ENCODE peak calls at places on chromosomes 1 and 21, in nine cellular contexts. S is esophagus squamous epithelium; Q is CD8-positive, alpha-beta memory T cell; I is body of pancreas; A is Panc1; F is left ventricle myocardium inferior; T is HepG2; B is adrenal gland; K is mammary epithelial cell. N is an unnamed sample.
A peak's percentile ranks its signal among the peaks of the same experiment; 100 is the strongest.

GRCh38 chr1:33986389-33987095 is 122.7 kb downstream of the HMGB4 start:
- DNase-seq in S (no peak), Q (no peak), I (peak; percentile 13), A (no peak), F (peak; percentile 50), T (no peak), B (peak; percentile 86), K (no peak), N (no peak)

GRCh38 chr1:3907621-3908165 is 7.6 kb upstream of the C1orf174 start:
- DNase-seq in S (no peak), Q (no peak), I (peak; percentile 3), A (no peak), F (no peak), T (no peak), B (no peak), K (no peak), N (no peak)

GRCh38 chr1:54336121-54336520 is 70.1 kb downstream of the SSBP3 start:
- DNase-seq in S (no peak), Q (no peak), I (no peak), A (no peak), F (no peak), T (no peak), B (no peak), K (no peak), N (no peak)

GRCh38 chr1:77539510-77540142 is 142.8 kb downstream of the ZZZ3 start:
- DNase-seq in S (no peak), Q (no peak), I (peak; percentile 40), A (peak; percentile 81), F (no peak), T (no peak), B (no peak), K (peak; percentile 48), N (no peak)

GRCh38 chr1:41496080-41497055 is 11.9 kb upstream of the EDN2 start:
- DNase-seq in S (no peak), Q (no peak), I (peak; percentile 87), A (no peak), F (peak; percentile 92), T (peak; percentile 26), B (peak; percentile 81), K (peak; percentile 82), N (no peak)

GRCh38 chr21:36005018-36005417 is 55.3 kb downstream of the SETD4 start:
- DNase-seq in S (no peak), Q (no peak), I (no peak), A (no peak), F (no peak), T (no peak), B (no peak), K (no peak), N (no peak)

GRCh38 chr1:200154069-200154767 is 126.7 kb downstream of the NR5A2 start:
- DNase-seq in S (no peak), Q (peak; percentile 62), I (no peak), A (no peak), F (no peak), T (no peak), B (no peak), K (peak; percentile 23), N (peak; percentile 12)

GRCh38 chr1:71081697-71082080 is 854 bp upstream of the ZRANB2 start:
- DNase-seq in S (no peak), Q (no peak), I (peak; percentile 14), A (no peak), F (peak; percentile 13), T (no peak), B (peak; percentile 12), K (no peak), N (no peak)

GRCh38 chr21:38434913-38435533 is 63.3 kb downstream of the ERG start:
- DNase-seq in S (no peak), Q (no peak), I (no peak), A (no peak), F (no peak), T (no peak), B (no peak), K (peak; percentile 75), N (no peak)

GRCh38 chr1:66492424-66492823 is 41.5 kb upstream of the SGIP1 start:
- DNase-seq in S (no peak), Q (no peak), I (no peak), A (no peak), F (no peak), T (no peak), B (no peak), K (no peak), N (no peak)

GRCh38 chr1:222525956-222526355 is 21.9 kb downstream of the HHIPL2 start:
- DNase-seq in S (no peak), Q (no peak), I (no peak), A (no peak), F (no peak), T (no peak), B (no peak), K (no peak), N (no peak)

GRCh38 chr1:92486251-92487077 is at the start of gene GFI1:
- DNase-seq in S (no peak), Q (peak; percentile 44), I (peak; percentile 85), A (no peak), F (peak; percentile 29), T (peak; percentile 49), B (peak; percentile 16), K (peak; percentile 19), N (peak; percentile 22)

GRCh38 chr1:21297975-21298374 is 7.7 kb upstream of the ECE1 start:
- DNase-seq in S (no peak), Q (no peak), I (no peak), A (no peak), F (no peak), T (no peak), B (no peak), K (no peak), N (no peak)

GRCh38 chr1:11374748-11375110 is 101.7 kb downstream of the UBIAD1 start:
- DNase-seq in S (no peak), Q (no peak), I (no peak), A (no peak), F (no peak), T (no peak), B (no peak), K (no peak), N (no peak)
- H3K9me3 ChIP-seq in S (no peaks in the 10 kb centered on the region), Q (no peaks in the 10 kb centered on the region), I (no peaks in the 10 kb centered on the region), A (no peaks in the 10 kb centered on the region), F (no peaks in the 10 kb centered on the region), T (no peaks in the 10 kb centered on the region), B (no peaks in the 10 kb centered on the region), K (no peaks in the 10 kb centered on the region), N (no peaks in the 10 kb centered on the region)

DNA sequence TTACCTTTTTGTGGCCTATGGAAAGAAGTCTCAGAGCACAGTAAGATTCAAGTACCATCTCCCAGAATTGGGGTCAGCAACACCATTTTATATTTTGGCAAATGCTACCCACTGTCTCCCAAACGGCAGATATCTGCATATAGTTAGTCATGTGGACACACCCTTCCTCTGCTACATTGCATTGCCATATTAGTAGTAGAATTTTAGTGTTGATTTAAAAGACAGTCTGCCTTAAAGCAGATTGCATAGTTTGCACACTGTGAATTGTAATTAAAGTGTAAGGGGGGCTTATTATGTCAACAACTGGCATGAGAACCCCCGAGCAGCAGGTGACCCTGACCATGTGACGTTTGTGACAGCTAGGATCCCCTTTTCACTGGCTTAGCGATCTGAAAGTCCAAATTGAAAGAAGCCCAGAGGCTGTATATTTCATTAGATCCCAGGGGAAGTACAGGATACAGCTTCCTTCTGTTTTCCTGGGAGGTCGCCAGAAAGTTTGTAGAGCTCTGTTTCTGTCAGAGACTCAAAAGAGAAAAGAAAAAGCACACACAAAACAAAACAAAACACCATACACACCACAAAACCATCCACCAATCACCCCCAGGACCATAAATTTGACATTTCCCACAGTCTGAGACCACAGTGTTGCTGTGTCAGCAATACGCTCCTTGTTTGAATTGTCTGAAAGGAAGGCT is 172.4 kb downstream of the NFIA start:
- DNase-seq in S (no peak), Q (no peak), I (peak; percentile 43), A (no peak), F (no peak), T (no peak), B (peak; percentile 44), K (peak; percentile 38), N (no peak)
- H3K4me3 ChIP-seq in S (peak overlapping the region; percentile 27), Q (no peak overlapping the region), I (no peak overlapping the region), A (no peak overlapping the region), F (peak overlapping the region; percentile 59), T (no peak overlapping the region), B (no peak overlapping the region), K (peak overlapping the region; percentile 9), N (no peak overlapping the region)

GRCh38 chr21:46597896-46598343 is 7.0 kb downstream of the S100B start:
- DNase-seq in S (no peak), Q (no peak), I (no peak), A (no peak), F (no peak), T (no peak), B (no peak), K (no peak), N (no peak)
- H3K9me3 ChIP-seq in S (no peaks in the 10 kb centered on the region), Q (peaks cover 3% of the 10 kb centered on the region), I (no peaks in the 10 kb centered on the region), A (no peaks in the 10 kb centered on the region), F (peaks cover 22% of the 10 kb centered on the region), T (peaks cover 13% of the 10 kb centered on the region), B (no peaks in the 10 kb centered on the region), K (peaks cover 9% of the 10 kb centered on the region), N (no peaks in the 10 kb centered on the region)

GRCh38 chr1:153538315-153538821 is 2.4 kb downstream of the S100A5 start:
- DNase-seq in S (no peak), Q (no peak), I (peak; percentile 58), A (no peak), F (no peak), T (peak; percentile 50), B (no peak), K (no peak), N (no peak)

GRCh38 chr1:153539395-153540093 is 1.2 kb downstream of the S100A5 start:
- DNase-seq in S (no peak), Q (no peak), I (no peak), A (no peak), F (no peak), T (no peak), B (no peak), K (no peak), N (peak; percentile 18)

GRCh38 chr1:153541641-153542569 is 1.2 kb upstream of the S100A5 start:
- DNase-seq in S (no peak), Q (no peak), I (no peak), A (no peak), F (no peak), T (no peak), B (no peak), K (no peak), N (no peak)

GRCh38 chr1:153542956-153543737 is 2.4 kb upstream of the S100A5 start:
- DNase-seq in S (no peak), Q (no peak), I (no peak), A (no peak), F (no peak), T (no peak), B (no peak), K (no peak), N (no peak)

DNA sequence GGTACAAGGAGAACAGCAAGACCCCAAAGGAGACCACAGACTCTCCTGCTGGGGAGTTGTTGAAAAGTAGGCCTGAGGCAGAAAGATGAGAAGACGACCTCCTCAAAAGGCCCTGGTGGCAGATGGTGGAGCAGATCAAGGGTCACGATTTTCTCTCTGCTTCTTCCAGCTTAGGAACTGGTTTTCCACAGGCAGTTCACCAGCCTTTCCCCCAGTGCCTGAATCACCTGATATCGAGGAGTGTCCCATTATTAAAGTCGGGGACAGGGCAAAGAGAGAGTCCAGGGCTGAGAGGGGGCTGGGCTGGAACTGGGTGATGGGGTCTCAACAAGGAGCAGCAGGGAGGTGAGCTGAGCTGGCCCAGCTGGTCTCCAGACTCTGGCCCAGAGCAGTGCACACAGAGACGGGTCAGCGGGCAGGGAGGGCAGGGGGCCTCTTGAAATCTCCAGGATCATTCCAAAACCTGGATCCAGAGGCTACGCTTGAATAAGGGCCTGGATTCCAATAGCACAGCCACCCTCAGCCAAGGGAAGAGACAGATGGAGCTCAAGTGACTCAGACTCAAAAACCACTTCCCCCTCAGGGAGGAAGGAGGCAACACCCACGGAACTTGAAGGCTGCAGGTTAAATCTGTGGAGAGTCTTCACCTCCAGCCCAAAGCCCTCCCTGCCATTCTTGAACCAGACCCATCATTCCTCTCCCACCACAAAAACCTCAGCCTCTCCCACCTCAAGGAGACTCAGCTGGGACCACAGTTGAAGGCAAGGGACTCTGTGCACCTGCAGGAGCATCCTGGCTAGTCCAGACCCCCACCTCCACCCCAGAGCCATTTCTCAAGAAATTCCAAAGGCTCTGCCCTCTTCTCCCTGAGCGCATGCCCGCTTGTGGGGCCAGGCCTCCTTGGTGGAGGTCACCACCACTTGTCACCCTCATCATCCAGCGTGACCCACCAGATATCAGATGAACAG is at the start of gene S100A5:
- DNase-seq in S (no peak), Q (peak; percentile 55), I (no peak), A (no peak), F (no peak), T (no peak), B (no peak), K (peak; percentile 66), N (peak; percentile 54)
- H3K4me3 ChIP-seq in S (no peak within 1 kb of the TSS), Q (peak within 1 kb of the TSS; percentile 58), I (no peak within 1 kb of the TSS), A (no peak within 1 kb of the TSS), F (no peak within 1 kb of the TSS), T (no peak within 1 kb of the TSS), B (no peak within 1 kb of the TSS), K (no peak within 1 kb of the TSS), N (peak within 1 kb of the TSS; percentile 45)